ENCODE peak calls at places on chromosomes 6 and 20, in ten cellular contexts. L is cardiac muscle cell, X is right lobe of liver, H is right cardiac atrium, I is mucosa of descending colon, R is Panc1, Y is tibial artery, J is HCT116, D is psoas muscle, M is transverse colon. B is an unnamed sample.

GRCh38 chr6:57822896-57823358 is 505.5 kb downstream of the PRIM2 start:
- DNase-seq in L (peak; percentile 6), X (no peak), H (no peak), I (no peak), R (no peak), Y (no peak), J (no peak), D (no peak), M (no peak), B (no peak)

GRCh38 chr6:104736545-104736944 is 123.2 kb downstream of the HACE1 start:
- DNase-seq in L (no peak), X (no peak), H (no peak), I (no peak), R (no peak), Y (no peak), J (no peak), D (no peak), M (no peak), B (no peak)

GRCh38 chr20:44092551-44093248 is 94.3 kb downstream of the JPH2 start:
- DNase-seq in L (peak; percentile 70), X (no peak), H (no peak), I (peak; percentile 66), R (no peak), Y (no peak), J (no peak), D (no peak), M (no peak), B (no peak)

GRCh38 chr20:46060975-46061374 is 28.8 kb downstream of the NCOA5 start:
- DNase-seq in L (no peak), X (no peak), H (no peak), I (no peak), R (no peak), Y (no peak), J (no peak), D (no peak), M (no peak), B (no peak)

GRCh38 chr6:54291738-54292137 is 16.5 kb upstream of the TINAG start:
- DNase-seq in L (peak; percentile 56), X (no peak), H (no peak), I (no peak), R (no peak), Y (no peak), J (no peak), D (no peak), M (no peak), B (no peak)

GRCh38 chr20:52313335-52313963 is 121.9 kb upstream of the ZFP64 start:
- DNase-seq in L (peak; percentile 68), X (peak; percentile 17), H (no peak), I (peak; percentile 2), R (peak; percentile 20), Y (no peak), J (peak; percentile 7), D (no peak), M (no peak), B (no peak)

GRCh38 chr6:137729866-137730629 is 137.0 kb upstream of the TNFAIP3 start:
- DNase-seq in L (peak; percentile 80), X (no peak), H (no peak), I (no peak), R (no peak), Y (no peak), J (no peak), D (no peak), M (no peak), B (no peak)

GRCh38 chr20:58233881-58234528 is 5.6 kb upstream of the ANKRD60 start:
- DNase-seq in L (peak; percentile 18), X (no peak), H (no peak), I (peak; percentile 55), R (no peak), Y (no peak), J (no peak), D (no peak), M (peak; percentile 31), B (peak; percentile 34)

GRCh38 chr6:107668826-107669474 is 155.2 kb downstream of the SCML4 start:
- DNase-seq in L (no peak), X (no peak), H (peak; percentile 27), I (no peak), R (no peak), Y (no peak), J (no peak), D (no peak), M (no peak), B (no peak)

GRCh38 chr20:36116813-36117441 is 37.6 kb upstream of the EPB41L1 start:
- DNase-seq in L (peak; percentile 77), X (no peak), H (no peak), I (no peak), R (no peak), Y (no peak), J (no peak), D (no peak), M (no peak), B (no peak)

GRCh38 chr20:2599265-2600060 is 53.0 kb upstream of the NOP56 start:
- DNase-seq in L (peak; percentile 3), X (no peak), H (no peak), I (peak; percentile 63), R (no peak), Y (no peak), J (no peak), D (no peak), M (peak; percentile 33), B (no peak)

GRCh38 chr6:37321101-37321500 is 32.7 kb upstream of the RNF8 start:
- DNase-seq in L (no peak), X (no peak), H (no peak), I (no peak), R (no peak), Y (no peak), J (no peak), D (no peak), M (no peak), B (no peak)

GRCh38 chr6:26216886-26217713 is 129.9 kb downstream of the HFE start:
- DNase-seq in L (peak; percentile 88), X (peak; percentile 78), H (peak; percentile 91), I (peak; percentile 87), R (no peak), Y (peak; percentile 84), J (no peak), D (peak; percentile 85), M (peak; percentile 90), B (peak; percentile 66)

GRCh38 chr6:148263010-148263409 is 79.6 kb upstream of the SASH1 start:
- DNase-seq in L (no peak), X (no peak), H (no peak), I (no peak), R (no peak), Y (no peak), J (no peak), D (no peak), M (no peak), B (no peak)

GRCh38 chr6:83221886-83222479 is 28.8 kb downstream of the RWDD2A start:
- DNase-seq in L (peak; percentile 67), X (no peak), H (no peak), I (no peak), R (no peak), Y (no peak), J (peak; percentile 18), D (no peak), M (no peak), B (no peak)

DNA sequence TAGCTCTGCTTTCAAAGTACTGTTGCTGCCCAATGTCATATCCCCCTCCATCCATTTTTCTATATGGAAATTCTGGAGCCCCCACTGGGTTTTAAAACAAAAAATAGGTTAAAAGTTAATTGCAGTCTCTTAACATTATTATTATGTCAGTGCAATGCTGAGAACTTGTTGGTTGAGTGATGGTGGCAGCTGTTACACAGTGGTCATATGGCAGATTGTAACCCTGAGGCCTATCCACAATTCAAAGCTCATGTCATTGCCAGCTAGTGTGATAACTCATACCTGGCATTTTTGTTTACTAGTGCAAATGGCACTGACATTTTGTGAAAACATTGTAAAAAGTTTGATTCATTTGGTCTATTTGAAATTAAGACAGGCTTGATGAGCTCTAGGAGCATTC is 305.7 kb upstream of the FLRT3 start:
- DNase-seq in L (no peak), X (no peak), H (no peak), I (no peak), R (no peak), Y (no peak), J (no peak), D (no peak), M (no peak), B (no peak)
- H3K4me1 ChIP-seq in L (no peaks in the 10 kb centered on the region), X (no peaks in the 10 kb centered on the region), H (no peaks in the 10 kb centered on the region), I (no peaks in the 10 kb centered on the region), R (no peaks in the 10 kb centered on the region), Y (no peaks in the 10 kb centered on the region), J (no peaks in the 10 kb centered on the region), D (no peaks in the 10 kb centered on the region), M (no peaks in the 10 kb centered on the region), B (no peaks in the 10 kb centered on the region)

GRCh38 chr20:61121661-61122060 is 130.4 kb upstream of the CDH4 start:
- DNase-seq in L (no peak), X (no peak), H (no peak), I (no peak), R (no peak), Y (no peak), J (no peak), D (no peak), M (no peak), B (no peak)
- H3K4me3 ChIP-seq in L (no peak overlapping the region), X (no peak overlapping the region), H (no peak overlapping the region), I (no peak overlapping the region), R (no peak overlapping the region), Y (no peak overlapping the region), J (no peak overlapping the region), D (no peak overlapping the region), M (no peak overlapping the region), B (no peak overlapping the region)

GRCh38 chr6:98487612-98488011 is 346.8 kb upstream of the POU3F2 start:
- DNase-seq in L (no peak), X (no peak), H (no peak), I (no peak), R (no peak), Y (no peak), J (no peak), D (no peak), M (no peak), B (no peak)

GRCh38 chr6:98486052-98486451 is 348.3 kb upstream of the POU3F2 start:
- DNase-seq in L (no peak), X (no peak), H (no peak), I (no peak), R (no peak), Y (no peak), J (no peak), D (no peak), M (no peak), B (no peak)
- H3K4me1 ChIP-seq in L (peaks cover 5% of the 10 kb centered on the region), X (no peaks in the 10 kb centered on the region), H (no peaks in the 10 kb centered on the region), I (no peaks in the 10 kb centered on the region), R (no peaks in the 10 kb centered on the region), Y (no peaks in the 10 kb centered on the region), J (no peaks in the 10 kb centered on the region), D (no peaks in the 10 kb centered on the region), M (no peaks in the 10 kb centered on the region), B (no peaks in the 10 kb centered on the region)

DNA sequence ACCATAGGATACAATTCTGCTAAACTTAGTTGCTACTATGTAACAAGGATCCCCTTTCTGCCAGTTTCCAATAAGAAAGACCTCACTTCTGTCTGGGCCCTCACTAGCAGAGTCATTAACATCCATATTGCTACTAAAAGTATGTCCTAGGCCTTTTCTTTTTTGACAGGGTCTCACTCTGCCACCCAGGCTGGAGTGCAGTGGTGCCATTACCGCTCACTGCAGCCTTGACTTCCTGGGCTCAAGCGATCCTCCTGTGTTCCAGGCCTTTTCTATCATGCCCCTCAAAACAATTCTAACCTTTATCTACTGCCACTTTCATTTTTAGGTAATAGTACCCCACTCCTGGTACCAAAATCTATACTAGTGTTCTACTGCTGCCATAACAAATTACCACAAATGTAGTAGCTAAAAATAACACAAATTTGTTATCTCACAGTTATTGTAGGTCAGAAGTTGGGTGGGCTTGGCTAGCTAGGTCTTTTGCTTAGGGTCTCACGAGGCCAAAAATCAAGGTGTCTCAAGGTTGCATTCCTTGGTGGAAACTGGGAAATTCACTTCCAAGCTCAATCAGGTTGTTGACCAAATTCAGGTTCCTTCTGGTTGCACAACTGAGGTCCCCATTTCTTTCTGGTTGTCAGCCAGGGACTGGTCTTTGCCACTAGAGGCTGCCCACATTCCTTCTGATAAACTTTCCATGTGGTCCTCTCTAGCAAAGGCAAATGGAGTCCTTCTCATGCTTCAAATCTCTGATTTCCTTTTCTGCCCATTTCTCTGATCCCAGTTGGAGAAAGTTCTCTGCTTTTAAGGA is 3.0 kb downstream of the CSNK2A1 start:
- DNase-seq in L (no peak), X (no peak), H (no peak), I (no peak), R (no peak), Y (no peak), J (no peak), D (no peak), M (no peak), B (no peak)
- H3K4me3 ChIP-seq in L (no peak overlapping the region), X (no peak overlapping the region), H (no peak overlapping the region), I (no peak overlapping the region), R (no peak overlapping the region), Y (no peak overlapping the region), J (no peak overlapping the region), D (peak overlapping the region; percentile 16), M (no peak overlapping the region), B (no peak overlapping the region)